ENCODE peak calls at places on chromosomes 1 and 21, in five cellular contexts. D is IMR-90; B is uterus; Y is fibroblast of lung; L is CD8-positive, alpha-beta T cell. M is an unnamed sample.

GRCh38 chr1:206448471-206448870 is 21.8 kb upstream of the IKBKE start:
- DNase-seq in B (no peak), Y (no peak), L (no peak), D (no peak), M (no peak)

GRCh38 chr1:46184920-46185658 is 8.8 kb upstream of the P3R3URF start:
- DNase-seq in L (no peak), D (no peak), B (no peak), Y (no peak), M (no peak)

GRCh38 chr1:184905601-184906322 is 68.5 kb downstream of the NIBAN1 start:
- DNase-seq in Y (no peak), D (no peak), L (no peak), B (no peak), M (no peak)

GRCh38 chr1:168266644-168267186 is 14.0 kb upstream of the TBX19 start:
- DNase-seq in D (no peak), L (no peak), Y (no peak), B (no peak), M (no peak)

GRCh38 chr1:81424816-81425215 is 375.9 kb upstream of the ADGRL2 start:
- DNase-seq in D (no peak), L (no peak), B (no peak), Y (no peak), M (no peak)

GRCh38 chr1:119885903-119886783 is 10.2 kb downstream of the ADAM30 start:
- DNase-seq in D (peak; percentile 39), B (peak; percentile 24), L (peak; percentile 31), Y (peak; percentile 37), M (peak; percentile 55)

GRCh38 chr1:92538413-92539061 is 51.8 kb upstream of the GFI1 start:
- DNase-seq in D (peak; percentile 15), L (no peak), Y (no peak), B (no peak), M (no peak)

GRCh38 chr21:46628868-46629267 is 6.6 kb upstream of the PRMT2 start:
- DNase-seq in L (no peak), Y (no peak), B (no peak), D (no peak), M (no peak)

GRCh38 chr1:166330096-166330495 is 163.3 kb upstream of the FAM78B start:
- DNase-seq in D (no peak), B (no peak), Y (no peak), L (no peak), M (no peak)

GRCh38 chr1:153957744-153958110 is 685 bp downstream of the CRTC2 start:
- DNase-seq in L (peak; percentile 16), D (no peak), Y (no peak), B (no peak), M (no peak)

GRCh38 chr21:34844924-34845238 is 176.1 kb downstream of the CLIC6 start:
- DNase-seq in L (no peak), Y (no peak), D (no peak), B (no peak), M (no peak)

GRCh38 chr21:44706026-44706705 is 5.2 kb downstream of the TSPEAR start:
- DNase-seq in B (no peak), D (no peak), Y (no peak), L (no peak), M (peak; percentile 60)
- H3K27ac ChIP-seq in B (no peak overlapping the region), D (no peak overlapping the region), Y (no peak overlapping the region), L (no peak overlapping the region), M (no peak overlapping the region)

DNA sequence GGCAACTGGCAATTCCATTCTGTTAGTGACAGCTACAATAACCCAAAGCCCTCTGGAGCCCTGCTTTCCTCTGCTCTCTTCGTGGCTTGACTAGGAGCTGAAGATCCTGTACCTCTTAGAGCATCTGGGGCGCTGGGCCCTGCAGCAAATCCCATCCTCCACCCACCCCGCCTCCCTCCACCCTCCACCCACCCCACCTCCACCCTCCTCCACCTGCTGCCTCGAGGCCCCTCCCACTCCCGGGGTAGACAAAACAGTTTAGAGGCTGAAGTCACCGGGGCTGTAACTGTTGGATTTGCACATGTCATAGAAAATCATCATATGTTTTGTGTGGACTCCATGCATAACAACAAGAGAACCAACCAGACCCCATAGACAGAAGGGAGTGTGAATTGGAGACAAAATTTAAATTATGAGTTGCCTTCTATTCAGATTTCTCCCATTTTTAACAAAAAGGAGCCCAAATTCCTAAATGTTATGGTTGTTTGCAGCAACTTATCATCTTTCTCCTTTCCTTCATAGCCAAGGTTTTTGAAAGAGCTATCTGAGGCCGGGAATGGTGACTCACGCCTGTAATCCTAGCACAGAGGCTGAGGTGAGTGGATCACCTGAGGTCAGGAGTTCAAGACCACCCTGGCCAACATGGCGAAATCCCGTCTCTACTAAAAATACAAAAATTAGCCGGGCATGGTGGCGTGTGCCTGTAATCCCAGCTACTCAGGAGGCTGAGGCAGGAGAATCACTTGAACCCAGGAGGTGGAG is 28.2 kb upstream of the LGALS8 start:
- DNase-seq in D (no peak), Y (no peak), B (no peak), L (no peak), M (no peak)
- H3K27me3 ChIP-seq in D (peaks cover 2% of the 10 kb centered on the region), Y (no peaks in the 10 kb centered on the region), B (no peaks in the 10 kb centered on the region), L (no peaks in the 10 kb centered on the region), M (no peaks in the 10 kb centered on the region)

DNA sequence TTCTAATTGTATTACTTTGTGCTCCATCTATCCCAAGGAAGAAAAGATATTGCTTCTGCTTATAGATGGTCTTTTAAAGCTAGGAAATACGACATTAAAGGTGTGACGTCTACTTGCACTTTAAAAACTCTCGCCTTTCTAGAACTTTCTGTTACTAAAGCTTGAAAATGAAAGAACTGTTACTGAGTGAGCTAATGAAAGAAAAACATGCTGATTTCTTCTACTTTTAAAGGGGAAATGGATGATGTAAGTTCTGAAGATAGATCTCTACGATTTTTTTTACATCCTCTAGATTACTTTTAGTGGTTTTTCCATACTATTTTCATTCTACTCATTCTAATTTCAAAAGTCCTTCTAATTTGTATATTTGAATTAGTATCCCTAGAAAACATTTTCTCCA is 387.5 kb downstream of the USP25 start:
- DNase-seq in L (no peak), D (no peak), Y (no peak), B (no peak), M (no peak)
- H3K27ac ChIP-seq in L (no peak overlapping the region), D (no peak overlapping the region), Y (peak overlapping the region; percentile 41), B (peak overlapping the region; percentile 86), M (no peak overlapping the region)

GRCh38 chr1:67446893-67447292 is 16.7 kb upstream of the SERBP1 start:
- DNase-seq in B (peak; percentile 25), D (no peak), L (no peak), Y (no peak), M (no peak)

GRCh38 chr1:67457247-67457646 is 27.0 kb upstream of the SERBP1 start:
- DNase-seq in Y (no peak), B (no peak), L (no peak), D (no peak), M (no peak)

GRCh38 chr1:67451377-67451776 is 21.2 kb upstream of the SERBP1 start:
- DNase-seq in Y (no peak), L (no peak), B (no peak), D (no peak), M (no peak)

GRCh38 chr1:67451815-67452214 is 21.6 kb upstream of the SERBP1 start:
- DNase-seq in L (no peak), Y (no peak), B (no peak), D (no peak), M (no peak)
- H3K27me3 ChIP-seq in L (no peaks in the 10 kb centered on the region), Y (peaks cover 3% of the 10 kb centered on the region), B (no peaks in the 10 kb centered on the region), D (peaks cover 7% of the 10 kb centered on the region), M (no peaks in the 10 kb centered on the region)

DNA sequence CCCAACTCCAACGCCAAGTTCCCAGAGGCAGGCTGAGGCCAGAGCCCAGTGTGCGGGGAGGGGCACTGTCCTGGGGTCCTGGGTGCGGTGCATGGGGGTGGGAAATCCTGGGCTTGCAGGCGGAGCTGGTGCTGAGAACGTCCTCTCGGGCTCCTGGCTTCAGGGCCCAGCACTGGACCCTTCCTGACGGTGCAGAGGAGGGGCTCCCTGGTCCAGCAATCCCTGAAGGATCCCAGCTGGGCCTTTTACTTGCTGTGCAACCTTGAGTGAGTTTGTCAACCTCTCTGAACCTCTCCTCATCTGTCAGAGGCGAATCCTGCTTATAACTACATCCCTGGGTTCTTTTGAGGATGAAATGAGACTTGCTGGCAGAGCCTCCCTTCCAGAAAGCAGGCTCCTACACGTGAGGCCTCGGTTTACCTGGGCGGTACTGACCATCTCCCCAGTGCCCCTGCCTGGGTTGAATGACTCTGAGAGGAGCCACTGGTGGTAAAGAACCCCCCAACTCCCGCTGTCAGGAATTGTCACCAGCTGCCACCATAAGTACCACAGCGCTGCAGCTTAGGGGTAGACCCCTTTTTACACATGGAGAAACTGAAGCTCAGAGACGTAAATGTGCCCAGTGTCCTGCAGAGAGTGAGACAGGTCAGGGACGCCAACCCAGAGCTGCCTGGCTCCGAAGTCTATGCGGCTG is 77.3 kb downstream of the DHRS3 start:
- DNase-seq in D (no peak), L (no peak), Y (no peak), B (no peak), M (no peak)
- H3K27ac ChIP-seq in D (peak overlapping the region; percentile 68), L (no peak overlapping the region), Y (peak overlapping the region; percentile 23), B (peak overlapping the region; percentile 91), M (no peak overlapping the region)

M was measured in aorta.